ENCODE peak calls at places on chromosomes 16 and 17, in five cellular contexts. V is GM12878, Q is K562, J is SK-N-SH, Y is GM12892. P is an unnamed sample.

GRCh38 chr17:71224824-71225575 is 895.8 kb upstream of the SOX9 start:
- DNase-seq in Y (no peak), Q (no peak), V (no peak), J (peak), P (no peak)

GRCh38 chr16:64292953-64293352 is 828.9 kb downstream of the CDH11 start:
- DNase-seq in V (no peak), J (no peak), Y (no peak), Q (no peak), P (no peak)

GRCh38 chr16:50425648-50426047 is 56.9 kb upstream of the BRD7 start:
- DNase-seq in Q (no peak), J (peak), V (no peak), Y (no peak), P (no peak)

GRCh38 chr17:5378566-5379207 is 40.8 kb downstream of the NUP88 start:
- DNase-seq in Q (no peak), V (no peak), Y (no peak), J (no peak), P (no peak)

GRCh38 chr17:21058098-21058893 is 15.5 kb upstream of the USP22 start:
- DNase-seq in V (no peak), J (no peak), Y (no peak), Q (no peak), P (no peak)

GRCh38 chr17:38400286-38400685 is 28.0 kb upstream of the ARHGAP23 start:
- DNase-seq in J (no peak), Q (no peak), V (no peak), Y (no peak), P (no peak)

GRCh38 chr17:65270932-65271700 is 133.9 kb downstream of the RGS9 start:
- DNase-seq in Y (no peak), Q (no peak), V (no peak), J (no peak), P (no peak)

GRCh38 chr17:14037453-14037852 is 31.9 kb upstream of the COX10 start:
- DNase-seq in V (no peak), Y (no peak), J (no peak), Q (no peak), P (no peak)

GRCh38 chr16:47392114-47392513 is 68.7 kb downstream of the ITFG1 start:
- DNase-seq in V (peak), Q (no peak), J (no peak), Y (no peak), P (peak)

GRCh38 chr17:56985371-56986162 is 7.6 kb downstream of the SCPEP1 start:
- DNase-seq in Y (no peak), Q (peak), V (no peak), J (no peak), P (no peak)

GRCh38 chr17:45129426-45129939 is 2.8 kb downstream of the PLCD3 start:
- DNase-seq in J (no peak), V (no peak), Y (no peak), Q (no peak), P (no peak)

GRCh38 chr16:69322343-69322742 is 8.0 kb downstream of the PDF start:
- DNase-seq in V (no peak), J (no peak), Q (no peak), Y (no peak), P (no peak)

GRCh38 chr16:73354426-73354825 is 306.5 kb upstream of the ZFHX3 start:
- DNase-seq in Q (no peak), V (no peak), Y (no peak), J (no peak), P (no peak)

GRCh38 chr17:37661372-37662014 is 18.2 kb upstream of the DDX52 start:
- DNase-seq in Y (no peak), V (no peak), Q (no peak), J (no peak), P (no peak)

GRCh38 chr17:77675816-77676799 is 282.4 kb upstream of the TNRC6C start:
- DNase-seq in Q (no peak), Y (no peak), V (no peak), J (no peak), P (no peak)

GRCh38 chr17:78315355-78316114 is 44.3 kb downstream of the SOCS3 start:
- DNase-seq in J (peak), Q (peak), V (peak), Y (peak), P (no peak)

GRCh38 chr17:3730881-3731429 is 7.3 kb downstream of the HASPIN start:
- DNase-seq in J (no peak), Y (no peak), V (no peak), Q (no peak), P (no peak)

GRCh38 chr17:50593321-50593720 is 32.8 kb downstream of the CACNA1G start:
- DNase-seq in V (no peak), J (peak), Q (no peak), Y (no peak), P (no peak)

GRCh38 chr17:57868007-57868774 is 18.3 kb upstream of the MRPS23 start:
- DNase-seq in J (peak), V (peak), Y (peak), Q (peak), P (peak)

GRCh38 chr16:23635958-23636357 is 5.2 kb downstream of the PALB2 start:
- DNase-seq in V (no peak), Q (no peak), J (no peak), Y (no peak), P (no peak)

GRCh38 chr17:81740395-81740961 is 28.4 kb downstream of the SLC25A10 start:
- DNase-seq in Q (no peak), J (no peak), V (no peak), Y (no peak), P (no peak)

GRCh38 chr17:45302649-45303173 is 14.1 kb downstream of the MAP3K14 start:
- DNase-seq in Q (no peak), V (peak), J (no peak), Y (no peak), P (no peak)

GRCh38 chr17:5181509-5182305 is 10.0 kb downstream of the ZNF594 start:
- DNase-seq in Q (no peak), Y (no peak), J (no peak), V (no peak), P (no peak)

GRCh38 chr17:43721537-43722268 is 36.9 kb downstream of the SOST start:
- DNase-seq in J (no peak), V (no peak), Q (no peak), Y (no peak), P (no peak)

GRCh38 chr17:43717913-43718312 is 40.7 kb downstream of the SOST start:
- DNase-seq in Y (no peak), Q (no peak), J (no peak), V (no peak), P (no peak)

GRCh38 chr17:43719578-43719977 is 39.0 kb downstream of the SOST start:
- DNase-seq in V (no peak), Y (no peak), Q (no peak), J (no peak), P (no peak)

GRCh38 chr17:43722269-43722619 is 36.3 kb downstream of the SOST start:
- DNase-seq in Y (no peak), J (no peak), Q (no peak), V (no peak), P (no peak)

DNA sequence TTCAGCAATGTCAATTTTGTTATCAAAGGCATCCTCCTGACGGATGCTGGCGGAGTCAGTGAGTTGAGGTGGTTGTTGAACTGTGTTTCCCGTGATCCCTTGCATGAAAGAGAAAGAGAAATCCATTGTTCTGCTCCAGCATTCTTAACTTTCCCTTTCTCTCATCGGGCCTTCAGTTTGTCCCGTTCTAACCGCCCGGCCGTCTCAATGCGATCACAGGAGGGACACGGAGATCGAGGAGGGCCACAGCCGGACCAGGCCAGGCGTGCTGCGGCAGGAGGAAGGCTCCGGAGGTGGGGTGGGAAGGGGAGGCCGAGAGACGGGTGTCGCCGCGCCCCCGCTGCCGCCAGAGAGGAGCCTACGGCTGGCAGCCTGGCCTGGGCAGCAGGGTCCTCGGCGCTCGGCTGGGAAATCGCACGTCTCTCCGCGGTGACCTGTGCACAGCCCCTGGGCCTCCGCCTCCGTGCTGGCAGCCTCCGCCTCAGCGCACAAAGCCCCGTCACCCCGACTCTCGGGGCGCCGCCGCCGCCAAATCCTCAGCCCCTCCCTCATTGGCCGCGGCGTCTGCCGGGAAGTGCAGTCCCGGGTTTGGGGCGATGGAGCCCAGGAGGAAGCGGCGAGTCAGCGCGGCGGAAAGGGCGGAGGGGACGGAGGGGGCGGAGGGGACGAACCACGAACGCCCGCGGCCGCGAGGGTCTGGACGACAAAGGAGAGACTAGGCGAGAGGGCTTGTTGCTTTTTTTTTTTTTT is 38.1 kb downstream of the SOST start:
- DNase-seq in V (no peak), Q (peak), J (peak), Y (peak), P (peak)
- TF ChIP-seq TAF1 in V (peak), Q (peak), J (peak), Y (no peak), P (no peak)

GRCh38 chr16:78788276-78788675 is 688.8 kb downstream of the WWOX start:
- DNase-seq in J (no peak), V (no peak), Y (no peak), Q (no peak), P (no peak)

GRCh38 chr16:78784773-78785172 is 685.3 kb downstream of the WWOX start:
- DNase-seq in Q (no peak), J (no peak), Y (no peak), V (no peak), P (no peak)

GRCh38 chr16:78785218-78785617 is 685.8 kb downstream of the WWOX start:
- DNase-seq in Q (no peak), V (no peak), Y (no peak), J (no peak), P (no peak)

GRCh38 chr16:78789556-78789955 is 690.1 kb downstream of the WWOX start:
- DNase-seq in J (no peak), V (no peak), Y (no peak), Q (no peak), P (no peak)

DNA sequence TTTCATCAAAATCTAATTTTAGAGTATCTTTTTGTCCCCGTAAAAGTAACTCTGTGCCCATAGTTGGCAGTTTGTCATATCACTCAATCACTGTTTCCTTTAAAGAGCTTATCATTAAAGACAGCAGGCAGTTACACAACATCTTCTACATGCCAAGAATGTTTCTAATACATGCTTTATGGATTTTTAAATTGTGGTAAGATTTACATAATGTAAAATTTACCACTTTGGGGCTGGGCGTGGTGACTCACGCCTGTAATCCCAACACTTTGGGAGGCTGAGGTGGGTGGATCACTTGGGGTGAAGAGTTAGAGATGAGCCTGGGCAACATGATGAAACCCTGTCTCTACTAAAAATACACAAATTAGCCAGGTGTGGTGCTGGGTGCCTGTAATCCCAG is 687.2 kb downstream of the WWOX start:
- DNase-seq in Y (no peak), Q (no peak), J (no peak), V (no peak), P (no peak)
- TF ChIP-seq TAF1 in Y (no peak), Q (no peak), J (no peak), V (no peak), P (no peak)

GRCh38 chr17:39908789-39909352 is 9.6 kb downstream of the GSDMB start:
- DNase-seq in V (no peak), Q (no peak), J (no peak), Y (no peak), P (no peak)

GRCh38 chr17:39898088-39898487 is 20.3 kb downstream of the GSDMB start:
- DNase-seq in J (no peak), Y (no peak), V (no peak), Q (no peak), P (no peak)

GRCh38 chr17:39899215-39899614 is 19.2 kb downstream of the GSDMB start:
- DNase-seq in J (no peak), Y (no peak), Q (no peak), V (no peak), P (no peak)

GRCh38 chr17:39904990-39905288 is 13.5 kb downstream of the GSDMB start:
- DNase-seq in Q (no peak), V (no peak), J (no peak), Y (no peak), P (no peak)

DNA sequence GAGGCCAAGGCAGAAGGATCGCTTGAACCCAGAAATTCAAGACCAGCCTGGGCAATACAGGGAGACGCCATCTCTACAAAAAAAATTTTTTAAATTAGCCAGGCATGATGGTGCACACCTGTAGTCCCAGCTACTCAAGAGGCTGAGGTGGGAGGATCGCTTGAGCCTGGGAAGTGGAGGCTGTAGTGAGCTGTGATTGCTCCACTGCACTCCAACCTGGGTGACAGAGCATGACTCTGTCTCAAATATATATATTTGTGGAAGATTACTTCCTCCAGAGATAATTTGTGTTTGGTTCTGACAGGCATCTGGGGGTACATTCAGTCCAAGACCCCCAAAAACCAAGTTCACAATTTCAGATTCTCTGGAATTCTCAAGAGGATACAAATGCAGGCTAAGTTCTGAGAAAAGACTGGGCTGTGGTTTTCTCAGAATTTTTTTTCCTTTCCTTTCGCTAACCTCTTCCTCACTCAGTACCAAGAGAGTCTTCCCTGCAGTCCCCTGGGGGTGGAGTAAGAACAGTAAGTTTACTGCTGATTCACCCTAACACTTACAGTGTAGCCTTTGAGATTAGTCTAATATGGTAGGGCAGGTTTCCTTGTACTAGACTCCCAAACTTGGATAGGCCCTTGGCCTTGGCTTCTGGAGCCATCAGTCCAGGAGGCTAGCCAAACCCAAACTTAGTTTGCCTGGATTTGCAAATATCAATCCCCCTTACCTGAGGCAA is 15.1 kb downstream of the GSDMB start:
- DNase-seq in Y (no peak), V (no peak), Q (peak), J (no peak), P (no peak)
- TF ChIP-seq TAF1 in Y (no peak), V (no peak), Q (no peak), J (no peak), P (no peak)

GRCh38 chr17:32160526-32160925 is 18.2 kb downstream of the RHOT1 start:
- DNase-seq in V (no peak), J (no peak), Q (no peak), Y (no peak), P (no peak)
- TF ChIP-seq TAF1 in V (no peak), J (no peak), Q (no peak), Y (no peak), P (no peak)

DNA sequence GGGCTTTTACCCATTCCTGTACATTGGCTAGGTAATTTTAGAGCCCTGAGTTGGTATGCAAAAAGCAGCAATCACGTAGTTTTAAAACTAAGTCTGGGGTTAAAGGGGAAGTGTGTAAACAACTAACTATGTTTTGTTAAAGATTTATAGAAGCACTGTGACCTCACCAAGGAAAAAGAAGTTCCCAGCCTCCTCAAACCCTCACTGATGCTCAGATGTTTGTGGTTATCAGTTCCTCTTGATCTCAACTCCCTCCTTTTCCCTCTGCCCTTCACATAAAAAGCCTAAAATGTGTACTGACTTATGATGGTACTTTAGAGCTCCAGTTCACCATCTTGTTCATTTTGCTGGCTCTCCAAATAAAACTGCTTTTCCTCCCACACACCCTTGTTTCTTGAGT is 119.9 kb upstream of the IRX6 start:
- DNase-seq in Q (no peak), J (no peak), Y (no peak), V (no peak), P (no peak)
- TF ChIP-seq TAF1 in Q (no peak), J (no peak), Y (no peak), V (no peak), P (no peak)

DNA sequence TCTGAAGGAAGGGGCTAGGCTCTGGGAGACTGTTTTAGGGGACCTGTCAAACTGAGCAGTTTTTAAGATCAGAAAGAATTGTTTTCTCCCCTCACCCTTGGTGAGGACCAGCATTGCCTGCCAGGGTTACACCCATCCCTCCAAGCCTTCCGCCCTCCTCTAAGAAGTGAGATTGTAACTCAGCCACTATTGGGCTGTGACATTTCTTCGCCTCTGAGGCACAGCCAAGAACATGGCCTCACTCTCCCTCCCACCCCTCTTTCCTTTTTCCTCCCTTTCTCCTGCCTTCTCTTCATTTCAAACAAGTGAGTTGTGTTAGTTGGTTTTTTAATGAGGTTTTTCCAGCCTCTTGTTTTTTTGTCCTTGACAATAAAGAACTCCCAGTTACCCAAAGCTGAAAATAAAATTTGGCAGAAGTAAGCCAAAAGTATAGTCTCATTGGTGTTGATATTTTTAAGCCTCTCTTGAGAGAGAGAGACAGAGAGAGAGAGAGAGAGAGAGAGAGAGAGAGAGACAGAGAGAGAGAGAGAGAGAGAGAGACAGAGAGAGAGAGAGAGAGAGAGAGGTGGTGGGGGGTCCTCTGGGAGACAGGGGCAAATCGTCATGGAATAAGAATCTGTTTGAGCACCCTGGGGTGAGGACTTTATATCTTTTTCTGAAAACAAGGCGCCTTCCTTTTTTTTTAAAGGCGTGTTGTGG is 77.2 kb upstream of the TBX2 start:
- DNase-seq in Q (no peak), V (no peak), Y (no peak), J (no peak), P (no peak)
- TF ChIP-seq TAF1 in Q (no peak), V (no peak), Y (no peak), J (no peak), P (no peak)